ENCODE peak calls at places on chromosome 4, in eight cellular contexts. One of them, this sample, is unnamed.

GRCh38 chr4:8319731-8320385 is 50.3 kb downstream of the HTRA3 start:
- DNase-seq in fibroblast of lung: peak
- DNase-seq in activated CD4-positive, alpha-beta T cell treated with anti-CD3 and anti-CD28 coated beads, Interleukin-2, amount 10 ng/mL, durations not matched to agents 7 days and 5 days: no peak
- DNase-seq in HuH-7.5: no peak
- DNase-seq in adrenal gland: peak
- DNase-seq in stimulated activated CD8-positive, alpha-beta memory T cell treated with anti-CD3 and anti-CD28 coated beads, Interleukin-7, amount 100 ng/mL, for 4 hours: no peak
- DNase-seq in NCI-H1048: no peak
- DNase-seq in dermis blood vessel endothelial cell: peak
- DNase-seq in this sample: peak

GRCh38 chr4:150316332-150317205 is 238.3 kb downstream of the DCLK2 start:
- DNase-seq in adrenal gland: no peak
- DNase-seq in HuH-7.5: no peak
- DNase-seq in activated CD4-positive, alpha-beta T cell treated with anti-CD3 and anti-CD28 coated beads, Interleukin-2, amount 10 ng/mL, durations not matched to agents 7 days and 5 days: no peak
- DNase-seq in stimulated activated CD8-positive, alpha-beta memory T cell treated with anti-CD3 and anti-CD28 coated beads, Interleukin-7, amount 100 ng/mL, for 4 hours: no peak
- DNase-seq in fibroblast of lung: no peak
- DNase-seq in dermis blood vessel endothelial cell: no peak
- DNase-seq in NCI-H1048: no peak
- DNase-seq in this sample: no peak

GRCh38 chr4:123824524-123824923 is 427.9 kb downstream of the SPRY1 start:
- DNase-seq in NCI-H1048: no peak
- DNase-seq in activated CD4-positive, alpha-beta T cell treated with anti-CD3 and anti-CD28 coated beads, Interleukin-2, amount 10 ng/mL, durations not matched to agents 7 days and 5 days: no peak
- DNase-seq in dermis blood vessel endothelial cell: no peak
- DNase-seq in adrenal gland: no peak
- DNase-seq in fibroblast of lung: no peak
- DNase-seq in HuH-7.5: no peak
- DNase-seq in stimulated activated CD8-positive, alpha-beta memory T cell treated with anti-CD3 and anti-CD28 coated beads, Interleukin-7, amount 100 ng/mL, for 4 hours: no peak
- DNase-seq in this sample: no peak

GRCh38 chr4:124144302-124144701 is 568.2 kb downstream of the ANKRD50 start:
- DNase-seq in NCI-H1048: no peak
- DNase-seq in fibroblast of lung: peak
- DNase-seq in dermis blood vessel endothelial cell: peak
- DNase-seq in adrenal gland: no peak
- DNase-seq in stimulated activated CD8-positive, alpha-beta memory T cell treated with anti-CD3 and anti-CD28 coated beads, Interleukin-7, amount 100 ng/mL, for 4 hours: no peak
- DNase-seq in HuH-7.5: no peak
- DNase-seq in activated CD4-positive, alpha-beta T cell treated with anti-CD3 and anti-CD28 coated beads, Interleukin-2, amount 10 ng/mL, durations not matched to agents 7 days and 5 days: no peak
- DNase-seq in this sample: no peak

GRCh38 chr4:175453456-175453855 is 358.6 kb downstream of the GPM6A start:
- DNase-seq in adrenal gland: no peak
- DNase-seq in fibroblast of lung: peak
- DNase-seq in HuH-7.5: no peak
- DNase-seq in stimulated activated CD8-positive, alpha-beta memory T cell treated with anti-CD3 and anti-CD28 coated beads, Interleukin-7, amount 100 ng/mL, for 4 hours: no peak
- DNase-seq in dermis blood vessel endothelial cell: no peak
- DNase-seq in activated CD4-positive, alpha-beta T cell treated with anti-CD3 and anti-CD28 coated beads, Interleukin-2, amount 10 ng/mL, durations not matched to agents 7 days and 5 days: no peak
- DNase-seq in NCI-H1048: no peak
- DNase-seq in this sample: no peak

GRCh38 chr4:29423836-29424721 is 1296.1 kb upstream of the PCDH7 start:
- DNase-seq in adrenal gland: no peak
- DNase-seq in fibroblast of lung: peak
- DNase-seq in NCI-H1048: no peak
- DNase-seq in stimulated activated CD8-positive, alpha-beta memory T cell treated with anti-CD3 and anti-CD28 coated beads, Interleukin-7, amount 100 ng/mL, for 4 hours: no peak
- DNase-seq in HuH-7.5: no peak
- DNase-seq in activated CD4-positive, alpha-beta T cell treated with anti-CD3 and anti-CD28 coated beads, Interleukin-2, amount 10 ng/mL, durations not matched to agents 7 days and 5 days: no peak
- DNase-seq in dermis blood vessel endothelial cell: no peak
- DNase-seq in this sample: no peak

GRCh38 chr4:4577359-4577875 is 35.6 kb upstream of the STX18 start:
- DNase-seq in adrenal gland: no peak
- DNase-seq in stimulated activated CD8-positive, alpha-beta memory T cell treated with anti-CD3 and anti-CD28 coated beads, Interleukin-7, amount 100 ng/mL, for 4 hours: no peak
- DNase-seq in fibroblast of lung: no peak
- DNase-seq in NCI-H1048: no peak
- DNase-seq in activated CD4-positive, alpha-beta T cell treated with anti-CD3 and anti-CD28 coated beads, Interleukin-2, amount 10 ng/mL, durations not matched to agents 7 days and 5 days: no peak
- DNase-seq in dermis blood vessel endothelial cell: no peak
- DNase-seq in HuH-7.5: no peak
- DNase-seq in this sample: no peak

GRCh38 chr4:107950746-107951540 is 19.6 kb downstream of the CYP2U1 start:
- DNase-seq in dermis blood vessel endothelial cell: no peak
- DNase-seq in NCI-H1048: no peak
- DNase-seq in adrenal gland: no peak
- DNase-seq in HuH-7.5: no peak
- DNase-seq in fibroblast of lung: peak
- DNase-seq in activated CD4-positive, alpha-beta T cell treated with anti-CD3 and anti-CD28 coated beads, Interleukin-2, amount 10 ng/mL, durations not matched to agents 7 days and 5 days: no peak
- DNase-seq in stimulated activated CD8-positive, alpha-beta memory T cell treated with anti-CD3 and anti-CD28 coated beads, Interleukin-7, amount 100 ng/mL, for 4 hours: no peak
- DNase-seq in this sample: no peak

GRCh38 chr4:8303081-8303480 is 33.5 kb downstream of the HTRA3 start:
- DNase-seq in HuH-7.5: no peak
- DNase-seq in NCI-H1048: no peak
- DNase-seq in adrenal gland: no peak
- DNase-seq in dermis blood vessel endothelial cell: no peak
- DNase-seq in stimulated activated CD8-positive, alpha-beta memory T cell treated with anti-CD3 and anti-CD28 coated beads, Interleukin-7, amount 100 ng/mL, for 4 hours: no peak
- DNase-seq in fibroblast of lung: no peak
- DNase-seq in activated CD4-positive, alpha-beta T cell treated with anti-CD3 and anti-CD28 coated beads, Interleukin-2, amount 10 ng/mL, durations not matched to agents 7 days and 5 days: no peak
- DNase-seq in this sample: peak

GRCh38 chr4:113064244-113064643 is 14.8 kb downstream of the ANK2 start:
- DNase-seq in NCI-H1048: peak
- DNase-seq in HuH-7.5: no peak
- DNase-seq in stimulated activated CD8-positive, alpha-beta memory T cell treated with anti-CD3 and anti-CD28 coated beads, Interleukin-7, amount 100 ng/mL, for 4 hours: no peak
- DNase-seq in adrenal gland: no peak
- DNase-seq in fibroblast of lung: no peak
- DNase-seq in dermis blood vessel endothelial cell: no peak
- DNase-seq in activated CD4-positive, alpha-beta T cell treated with anti-CD3 and anti-CD28 coated beads, Interleukin-2, amount 10 ng/mL, durations not matched to agents 7 days and 5 days: no peak
- DNase-seq in this sample: no peak

GRCh38 chr4:143306788-143307187 is 29.9 kb upstream of the GAB1 start:
- DNase-seq in activated CD4-positive, alpha-beta T cell treated with anti-CD3 and anti-CD28 coated beads, Interleukin-2, amount 10 ng/mL, durations not matched to agents 7 days and 5 days: no peak
- DNase-seq in adrenal gland: no peak
- DNase-seq in stimulated activated CD8-positive, alpha-beta memory T cell treated with anti-CD3 and anti-CD28 coated beads, Interleukin-7, amount 100 ng/mL, for 4 hours: no peak
- DNase-seq in dermis blood vessel endothelial cell: no peak
- DNase-seq in HuH-7.5: no peak
- DNase-seq in fibroblast of lung: no peak
- DNase-seq in NCI-H1048: no peak
- DNase-seq in this sample: no peak

GRCh38 chr4:80311130-80311529 is 24.4 kb upstream of the CFAP299 start:
- DNase-seq in HuH-7.5: no peak
- DNase-seq in fibroblast of lung: no peak
- DNase-seq in stimulated activated CD8-positive, alpha-beta memory T cell treated with anti-CD3 and anti-CD28 coated beads, Interleukin-7, amount 100 ng/mL, for 4 hours: no peak
- DNase-seq in activated CD4-positive, alpha-beta T cell treated with anti-CD3 and anti-CD28 coated beads, Interleukin-2, amount 10 ng/mL, durations not matched to agents 7 days and 5 days: no peak
- DNase-seq in adrenal gland: no peak
- DNase-seq in NCI-H1048: no peak
- DNase-seq in dermis blood vessel endothelial cell: no peak
- DNase-seq in this sample: no peak

GRCh38 chr4:165580379-165580905 is 201.6 kb downstream of the CPE start:
- DNase-seq in activated CD4-positive, alpha-beta T cell treated with anti-CD3 and anti-CD28 coated beads, Interleukin-2, amount 10 ng/mL, durations not matched to agents 7 days and 5 days: no peak
- DNase-seq in stimulated activated CD8-positive, alpha-beta memory T cell treated with anti-CD3 and anti-CD28 coated beads, Interleukin-7, amount 100 ng/mL, for 4 hours: no peak
- DNase-seq in adrenal gland: no peak
- DNase-seq in dermis blood vessel endothelial cell: peak
- DNase-seq in NCI-H1048: no peak
- DNase-seq in HuH-7.5: no peak
- DNase-seq in fibroblast of lung: peak
- DNase-seq in this sample: no peak

GRCh38 chr4:4782969-4783368 is 76.5 kb upstream of the MSX1 start:
- DNase-seq in adrenal gland: no peak
- DNase-seq in HuH-7.5: no peak
- DNase-seq in activated CD4-positive, alpha-beta T cell treated with anti-CD3 and anti-CD28 coated beads, Interleukin-2, amount 10 ng/mL, durations not matched to agents 7 days and 5 days: no peak
- DNase-seq in dermis blood vessel endothelial cell: no peak
- DNase-seq in fibroblast of lung: no peak
- DNase-seq in stimulated activated CD8-positive, alpha-beta memory T cell treated with anti-CD3 and anti-CD28 coated beads, Interleukin-7, amount 100 ng/mL, for 4 hours: no peak
- DNase-seq in NCI-H1048: no peak
- DNase-seq in this sample: no peak

GRCh38 chr4:158169931-158170690 is 2.7 kb downstream of the GASK1B start:
- DNase-seq in NCI-H1048: peak
- DNase-seq in activated CD4-positive, alpha-beta T cell treated with anti-CD3 and anti-CD28 coated beads, Interleukin-2, amount 10 ng/mL, durations not matched to agents 7 days and 5 days: no peak
- DNase-seq in fibroblast of lung: peak
- DNase-seq in stimulated activated CD8-positive, alpha-beta memory T cell treated with anti-CD3 and anti-CD28 coated beads, Interleukin-7, amount 100 ng/mL, for 4 hours: no peak
- DNase-seq in HuH-7.5: no peak
- DNase-seq in dermis blood vessel endothelial cell: peak
- DNase-seq in adrenal gland: no peak
- DNase-seq in this sample: no peak

GRCh38 chr4:174156239-174156826 is 127.1 kb downstream of the FBXO8 start:
- DNase-seq in NCI-H1048: peak
- DNase-seq in HuH-7.5: peak
- DNase-seq in stimulated activated CD8-positive, alpha-beta memory T cell treated with anti-CD3 and anti-CD28 coated beads, Interleukin-7, amount 100 ng/mL, for 4 hours: no peak
- DNase-seq in dermis blood vessel endothelial cell: peak
- DNase-seq in fibroblast of lung: peak
- DNase-seq in activated CD4-positive, alpha-beta T cell treated with anti-CD3 and anti-CD28 coated beads, Interleukin-2, amount 10 ng/mL, durations not matched to agents 7 days and 5 days: no peak
- DNase-seq in adrenal gland: no peak
- DNase-seq in this sample: no peak

GRCh38 chr4:157104541-157104940 is 28.6 kb downstream of the GLRB start:
- DNase-seq in HuH-7.5: no peak
- DNase-seq in stimulated activated CD8-positive, alpha-beta memory T cell treated with anti-CD3 and anti-CD28 coated beads, Interleukin-7, amount 100 ng/mL, for 4 hours: no peak
- DNase-seq in activated CD4-positive, alpha-beta T cell treated with anti-CD3 and anti-CD28 coated beads, Interleukin-2, amount 10 ng/mL, durations not matched to agents 7 days and 5 days: no peak
- DNase-seq in NCI-H1048: no peak
- DNase-seq in fibroblast of lung: no peak
- DNase-seq in adrenal gland: no peak
- DNase-seq in dermis blood vessel endothelial cell: no peak
- DNase-seq in this sample: no peak

GRCh38 chr4:70138751-70139150 is 15.3 kb upstream of the PRR27 start:
- DNase-seq in HuH-7.5: no peak
- DNase-seq in NCI-H1048: no peak
- DNase-seq in fibroblast of lung: no peak
- DNase-seq in dermis blood vessel endothelial cell: no peak
- DNase-seq in activated CD4-positive, alpha-beta T cell treated with anti-CD3 and anti-CD28 coated beads, Interleukin-2, amount 10 ng/mL, durations not matched to agents 7 days and 5 days: no peak
- DNase-seq in stimulated activated CD8-positive, alpha-beta memory T cell treated with anti-CD3 and anti-CD28 coated beads, Interleukin-7, amount 100 ng/mL, for 4 hours: no peak
- DNase-seq in adrenal gland: no peak
- DNase-seq in this sample: no peak

This sample was measured in transverse colon.